ENCODE peak calls at places on chromosomes 2 and 18, in eight cellular contexts. E is sigmoid colon, F is endothelial cell of umbilical vein, A is K562, S is stomach, O is HepG2, U is GM23338, P is transverse colon. D is an unnamed sample.

GRCh38 chr18:61888622-61889021 is 4.2 kb downstream of the RNF152 start:
- DNase-seq in S (no peak), O (no peak), F (peak; percentile 37), U (no peak), A (no peak), E (no peak), P (no peak), D (no peak)

GRCh38 chr2:111116843-111117665 is 3.7 kb upstream of the BCL2L11 start:
- DNase-seq in S (peak; percentile 82), U (peak; percentile 95), O (peak; percentile 82), P (peak; percentile 85), E (peak; percentile 81), F (peak; percentile 69), A (peak; percentile 65), D (peak; percentile 84)

GRCh38 chr18:5370332-5370731 is 74.8 kb upstream of the ZBTB14 start:
- DNase-seq in P (no peak), U (peak; percentile 11), F (no peak), A (no peak), E (no peak), S (no peak), O (peak; percentile 9), D (no peak)

GRCh38 chr2:145408980-145409379 is 889.1 kb upstream of the ZEB2 start:
- DNase-seq in A (no peak), P (no peak), S (no peak), U (no peak), E (no peak), O (no peak), F (no peak), D (no peak)

GRCh38 chr18:2900742-2901404 is 54.1 kb downstream of the EMILIN2 start:
- DNase-seq in U (no peak), F (no peak), P (no peak), O (no peak), E (no peak), A (no peak), S (no peak), D (peak; percentile 45)

GRCh38 chr18:21183670-21184069 is 58.4 kb upstream of the GREB1L start:
- DNase-seq in P (no peak), O (peak; percentile 10), S (no peak), E (no peak), U (no peak), F (no peak), A (no peak), D (no peak)

GRCh38 chr2:111135910-111136297 is 15.2 kb downstream of the BCL2L11 start:
- DNase-seq in O (peak; percentile 29), F (no peak), S (no peak), U (peak; percentile 53), E (no peak), P (no peak), A (peak; percentile 26), D (peak; percentile 68)

GRCh38 chr18:78607221-78607620 is 372.4 kb upstream of the SALL3 start:
- DNase-seq in F (no peak), O (no peak), P (no peak), S (no peak), E (no peak), A (no peak), U (no peak), D (no peak)

GRCh38 chr2:111202266-111203040 is 81.7 kb downstream of the BCL2L11 start:
- DNase-seq in O (no peak), U (no peak), E (no peak), S (no peak), A (no peak), F (peak; percentile 91), P (no peak), D (no peak)

GRCh38 chr2:217434183-217434620 is 568.6 kb downstream of the TNS1 start:
- DNase-seq in S (peak; percentile 74), F (peak; percentile 86), E (peak; percentile 98), U (peak; percentile 89), A (peak; percentile 63), O (peak; percentile 69), P (peak; percentile 76), D (peak; percentile 89)

GRCh38 chr2:75155115-75155514 is 44.2 kb downstream of the TACR1 start:
- DNase-seq in A (no peak), U (no peak), F (no peak), O (no peak), S (no peak), P (no peak), E (no peak), D (no peak)

GRCh38 chr2:71220743-71221142 is 6.2 kb downstream of the PAIP2B start:
- DNase-seq in P (no peak), U (no peak), S (no peak), O (no peak), F (no peak), A (no peak), E (no peak), D (no peak)

DNA sequence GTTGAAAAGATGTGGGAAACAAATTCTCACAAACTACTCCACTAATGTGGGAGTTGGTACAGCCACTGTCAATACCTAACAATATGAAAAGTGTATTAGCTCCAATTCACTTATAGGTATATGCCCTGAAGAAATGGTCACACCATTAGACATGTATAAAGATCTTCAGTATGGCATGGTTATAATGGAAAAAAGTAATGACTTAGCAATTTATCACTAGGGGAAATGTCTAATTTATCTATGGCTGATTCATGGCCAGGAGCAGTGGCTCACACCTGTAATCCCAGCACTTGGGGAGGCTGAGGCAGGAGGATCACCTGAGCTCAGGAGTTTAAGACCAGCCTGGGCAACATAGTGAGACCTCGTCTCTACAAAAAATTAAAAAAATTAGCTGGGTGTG is 52.5 kb downstream of the UGP2 start:
- DNase-seq in A (no peak), S (no peak), P (no peak), U (no peak), O (no peak), E (no peak), F (no peak), D (no peak)
- H3K36me3 ChIP-seq in A (peaks cover 71% of the 10 kb centered on the region), S (peaks cover 88% of the 10 kb centered on the region), P (peaks cover 47% of the 10 kb centered on the region), U (peaks cover 36% of the 10 kb centered on the region), O (peaks cover 15% of the 10 kb centered on the region), E (no peaks in the 10 kb centered on the region), F (no peaks in the 10 kb centered on the region), D (peaks cover 74% of the 10 kb centered on the region)

DNA sequence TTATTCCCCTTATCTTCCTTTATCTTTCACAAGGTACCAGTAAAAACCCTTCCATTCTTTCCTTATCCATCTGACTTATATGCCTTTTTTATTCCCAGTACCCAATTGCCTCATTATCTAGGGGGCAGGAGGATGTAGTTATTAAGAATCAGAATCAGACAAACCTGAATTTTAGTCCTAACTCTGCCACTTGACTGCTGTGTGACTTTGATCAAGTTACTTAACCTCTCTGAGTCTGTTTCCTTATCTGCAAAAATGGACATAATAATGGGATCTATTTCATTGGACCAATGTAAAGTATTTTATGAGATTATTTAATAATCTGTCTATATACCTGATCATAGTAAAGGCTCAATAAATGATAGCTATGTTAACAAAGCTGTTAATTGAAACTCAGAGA is 59.6 kb upstream of the SIX3 start:
- DNase-seq in S (no peak), O (no peak), E (no peak), P (no peak), F (no peak), A (no peak), U (no peak), D (no peak)
- TF ChIP-seq CTCF in S (no peak), O (no peak), E (no peak), P (no peak), F (no peak), A (no peak), U (no peak), D (no peak)

DNA sequence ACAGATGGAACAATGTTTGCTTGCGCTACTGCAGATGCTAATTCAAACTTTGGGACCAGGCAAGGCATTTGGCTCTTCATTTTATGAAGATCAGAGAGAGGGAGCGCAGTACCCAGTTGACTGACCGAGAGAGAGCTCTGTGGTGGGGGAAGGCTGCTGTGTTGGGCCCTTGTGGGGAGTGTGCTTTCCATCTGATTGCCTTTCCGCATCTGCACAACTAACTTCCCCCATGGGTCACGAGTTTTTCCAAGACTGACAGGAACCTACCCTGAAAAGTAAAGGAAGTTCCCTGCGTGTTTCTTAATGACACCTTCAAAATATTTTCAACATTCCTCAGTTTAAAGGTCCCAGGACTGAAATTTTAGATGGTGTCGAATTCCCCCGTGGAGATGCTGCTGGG is 2.6 kb upstream of the ARHGAP25 start:
- DNase-seq in O (no peak), E (no peak), U (no peak), S (no peak), P (peak; percentile 23), F (no peak), A (no peak), D (no peak)
- TF ChIP-seq POLR2AphosphoS5 in O (no peak), E (peak; percentile 21), U (no peak), S (no peak), P (no peak), F (no peak), A (no peak), D (no peak)

DNA sequence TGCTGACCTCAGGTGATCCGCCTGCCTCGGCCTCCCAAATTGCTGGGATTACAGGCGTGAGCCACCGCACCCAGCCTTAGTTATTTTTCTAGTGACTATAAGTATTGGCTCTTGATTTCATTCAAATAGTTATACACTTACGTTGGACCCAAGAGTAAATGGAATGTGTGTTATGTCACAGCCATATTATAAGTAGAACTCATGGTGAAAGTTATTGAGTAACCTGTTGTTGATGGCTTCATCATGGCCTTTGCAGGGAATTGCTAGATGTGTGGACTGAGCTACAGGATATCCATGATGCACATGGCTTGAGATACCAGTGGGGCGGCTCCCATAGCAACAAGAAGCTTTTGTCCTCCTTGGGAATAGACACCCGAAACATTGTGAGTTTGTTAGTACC is 44.7 kb downstream of the AFTPH start:
- DNase-seq in U (peak; percentile 11), F (no peak), O (peak; percentile 7), E (no peak), S (no peak), A (no peak), P (no peak), D (no peak)
- H3K36me3 ChIP-seq in U (no peaks in the 10 kb centered on the region), F (no peaks in the 10 kb centered on the region), O (peaks cover 8% of the 10 kb centered on the region), E (no peaks in the 10 kb centered on the region), S (peaks cover 53% of the 10 kb centered on the region), A (peaks cover 20% of the 10 kb centered on the region), P (peaks cover 15% of the 10 kb centered on the region), D (peaks cover 22% of the 10 kb centered on the region)

D was measured in suprapubic skin.